ENCODE peak calls at places on chromosomes 13 and 19, in seven cellular contexts. H, I, F, P, T, S and J are unnamed samples.

GRCh38 chr19:42480335-42481095 is 37.8 kb upstream of the CXCL17 start:
- DNase-seq in I (peak), S (peak), P (no peak), H (no peak), F (no peak), T (peak), J (peak)

GRCh38 chr13:83536153-83536552 is 346.1 kb downstream of the SLITRK1 start:
- DNase-seq in T (no peak), S (no peak), P (no peak), I (no peak), F (no peak), H (no peak), J (no peak)

GRCh38 chr13:101398920-101399319 is 17.4 kb downstream of the NALCN start:
- DNase-seq in I (peak), P (no peak), F (no peak), S (peak), H (no peak), T (peak), J (peak)

GRCh38 chr13:91307887-91308286 is 39.6 kb upstream of the MIR17HG start:
- DNase-seq in F (no peak), I (no peak), P (no peak), H (no peak), S (no peak), T (no peak), J (no peak)

GRCh38 chr19:35704218-35704617 is at the start of gene ZBTB32:
- DNase-seq in F (no peak), H (no peak), S (peak), T (peak), P (no peak), I (peak), J (peak)

GRCh38 chr19:2982983-2983350 is 5.6 kb downstream of the TLE6 start:
- DNase-seq in P (no peak), T (peak), I (peak), H (no peak), F (no peak), S (peak), J (no peak)

GRCh38 chr19:19263886-19264487 is 9.1 kb downstream of the TM6SF2 start:
- DNase-seq in S (no peak), P (no peak), I (no peak), F (no peak), T (no peak), H (peak), J (no peak)

GRCh38 chr19:23799321-23799720 is 40.6 kb upstream of the ZNF681 start:
- DNase-seq in P (no peak), H (no peak), F (peak), T (no peak), S (no peak), I (no peak), J (no peak)